ENCODE peak calls at places on chromosomes 11 and 22, in nine cellular contexts. One of them, this sample, is unnamed.

GRCh38 chr11:126347751-126348628 is 7.5 kb upstream of the ST3GAL4 start:
- DNase-seq in pancreas: no peak
- DNase-seq in GM06990: no peak
- DNase-seq in substantia nigra: no peak
- DNase-seq in endothelial cell: no peak
- DNase-seq in dermis microvascular lymphatic vessel endothelial cell: no peak
- DNase-seq in CD8-positive, alpha-beta memory T cell: no peak
- DNase-seq in cardiac muscle cell: peak; percentile 84
- DNase-seq in activated T-cell treated with anti-CD3 and anti-CD28 coated beads for 24 hours: no peak
- DNase-seq in this sample: no peak

GRCh38 chr11:103609117-103610066 is 427.0 kb upstream of the DDI1 start:
- DNase-seq in pancreas: no peak
- DNase-seq in GM06990: no peak
- DNase-seq in substantia nigra: no peak
- DNase-seq in endothelial cell: peak; percentile 18
- DNase-seq in dermis microvascular lymphatic vessel endothelial cell: no peak
- DNase-seq in CD8-positive, alpha-beta memory T cell: no peak
- DNase-seq in cardiac muscle cell: no peak
- DNase-seq in activated T-cell treated with anti-CD3 and anti-CD28 coated beads for 24 hours: no peak
- DNase-seq in this sample: no peak

GRCh38 chr11:62141111-62142042 is 17.6 kb downstream of the INCENP start:
- DNase-seq in pancreas: no peak
- DNase-seq in GM06990: no peak
- DNase-seq in substantia nigra: no peak
- DNase-seq in endothelial cell: no peak
- DNase-seq in dermis microvascular lymphatic vessel endothelial cell: no peak
- DNase-seq in CD8-positive, alpha-beta memory T cell: no peak
- DNase-seq in cardiac muscle cell: peak; percentile 13
- DNase-seq in activated T-cell treated with anti-CD3 and anti-CD28 coated beads for 24 hours: no peak
- DNase-seq in this sample: no peak

GRCh38 chr11:72024073-72024749 is 25.5 kb downstream of the IL18BP start:
- DNase-seq in pancreas: no peak
- DNase-seq in GM06990: no peak
- DNase-seq in substantia nigra: no peak
- DNase-seq in endothelial cell: no peak
- DNase-seq in dermis microvascular lymphatic vessel endothelial cell: no peak
- DNase-seq in CD8-positive, alpha-beta memory T cell: no peak
- DNase-seq in cardiac muscle cell: no peak
- DNase-seq in activated T-cell treated with anti-CD3 and anti-CD28 coated beads for 24 hours: no peak
- DNase-seq in this sample: no peak

GRCh38 chr22:22341736-22342135 is 97.2 kb downstream of the VPREB1 start:
- DNase-seq in pancreas: no peak
- DNase-seq in GM06990: no peak
- DNase-seq in substantia nigra: no peak
- DNase-seq in endothelial cell: no peak
- DNase-seq in dermis microvascular lymphatic vessel endothelial cell: no peak
- DNase-seq in CD8-positive, alpha-beta memory T cell: no peak
- DNase-seq in cardiac muscle cell: no peak
- DNase-seq in activated T-cell treated with anti-CD3 and anti-CD28 coated beads for 24 hours: no peak
- DNase-seq in this sample: no peak

GRCh38 chr11:104661481-104661880 is 236.8 kb downstream of the CASP12 start:
- DNase-seq in pancreas: no peak
- DNase-seq in GM06990: no peak
- DNase-seq in substantia nigra: no peak
- DNase-seq in endothelial cell: no peak
- DNase-seq in dermis microvascular lymphatic vessel endothelial cell: no peak
- DNase-seq in CD8-positive, alpha-beta memory T cell: no peak
- DNase-seq in cardiac muscle cell: no peak
- DNase-seq in activated T-cell treated with anti-CD3 and anti-CD28 coated beads for 24 hours: no peak
- DNase-seq in this sample: no peak

GRCh38 chr22:24847490-24847889 is 41.5 kb downstream of the SGSM1 start:
- DNase-seq in pancreas: no peak
- DNase-seq in GM06990: no peak
- DNase-seq in substantia nigra: no peak
- DNase-seq in endothelial cell: no peak
- DNase-seq in dermis microvascular lymphatic vessel endothelial cell: no peak
- DNase-seq in CD8-positive, alpha-beta memory T cell: no peak
- DNase-seq in cardiac muscle cell: no peak
- DNase-seq in activated T-cell treated with anti-CD3 and anti-CD28 coated beads for 24 hours: no peak
- DNase-seq in this sample: no peak

GRCh38 chr11:15724611-15725010 is 609.9 kb downstream of the INSC start:
- DNase-seq in pancreas: no peak
- DNase-seq in GM06990: no peak
- DNase-seq in substantia nigra: no peak
- DNase-seq in endothelial cell: no peak
- DNase-seq in dermis microvascular lymphatic vessel endothelial cell: no peak
- DNase-seq in CD8-positive, alpha-beta memory T cell: no peak
- DNase-seq in cardiac muscle cell: no peak
- DNase-seq in activated T-cell treated with anti-CD3 and anti-CD28 coated beads for 24 hours: no peak
- DNase-seq in this sample: no peak

GRCh38 chr22:36541831-36542391 is 12.9 kb upstream of the EIF3D start:
- DNase-seq in pancreas: no peak
- DNase-seq in GM06990: no peak
- DNase-seq in substantia nigra: no peak
- DNase-seq in endothelial cell: no peak
- DNase-seq in dermis microvascular lymphatic vessel endothelial cell: peak; percentile 66
- DNase-seq in CD8-positive, alpha-beta memory T cell: no peak
- DNase-seq in cardiac muscle cell: no peak
- DNase-seq in activated T-cell treated with anti-CD3 and anti-CD28 coated beads for 24 hours: peak; percentile 29
- DNase-seq in this sample: peak; percentile 40

GRCh38 chr22:49204599-49205214 is 623.0 kb downstream of the BRD1 start:
- DNase-seq in pancreas: peak; percentile 35
- DNase-seq in GM06990: no peak
- DNase-seq in substantia nigra: no peak
- DNase-seq in endothelial cell: no peak
- DNase-seq in dermis microvascular lymphatic vessel endothelial cell: no peak
- DNase-seq in CD8-positive, alpha-beta memory T cell: no peak
- DNase-seq in cardiac muscle cell: no peak
- DNase-seq in activated T-cell treated with anti-CD3 and anti-CD28 coated beads for 24 hours: no peak
- DNase-seq in this sample: no peak

GRCh38 chr11:92811341-92811740 is 158.1 kb upstream of the MTNR1B start:
- DNase-seq in pancreas: no peak
- DNase-seq in GM06990: no peak
- DNase-seq in substantia nigra: no peak
- DNase-seq in endothelial cell: no peak
- DNase-seq in dermis microvascular lymphatic vessel endothelial cell: no peak
- DNase-seq in CD8-positive, alpha-beta memory T cell: no peak
- DNase-seq in cardiac muscle cell: no peak
- DNase-seq in activated T-cell treated with anti-CD3 and anti-CD28 coated beads for 24 hours: no peak
- DNase-seq in this sample: peak; percentile 31

GRCh38 chr11:65241134-65241533 is 20.6 kb upstream of the POLA2 start:
- DNase-seq in pancreas: no peak
- DNase-seq in GM06990: no peak
- DNase-seq in substantia nigra: no peak
- DNase-seq in endothelial cell: no peak
- DNase-seq in dermis microvascular lymphatic vessel endothelial cell: no peak
- DNase-seq in CD8-positive, alpha-beta memory T cell: no peak
- DNase-seq in cardiac muscle cell: no peak
- DNase-seq in activated T-cell treated with anti-CD3 and anti-CD28 coated beads for 24 hours: no peak
- DNase-seq in this sample: no peak

GRCh38 chr11:76648929-76649328 is 21.6 kb downstream of the LRRC32 start:
- DNase-seq in pancreas: no peak
- DNase-seq in GM06990: no peak
- DNase-seq in substantia nigra: no peak
- DNase-seq in endothelial cell: no peak
- DNase-seq in dermis microvascular lymphatic vessel endothelial cell: no peak
- DNase-seq in CD8-positive, alpha-beta memory T cell: no peak
- DNase-seq in cardiac muscle cell: no peak
- DNase-seq in activated T-cell treated with anti-CD3 and anti-CD28 coated beads for 24 hours: no peak
- DNase-seq in this sample: no peak

GRCh38 chr11:110716361-110716760 is 4.1 kb upstream of the ARHGAP20 start:
- DNase-seq in pancreas: no peak
- DNase-seq in GM06990: no peak
- DNase-seq in substantia nigra: no peak
- DNase-seq in endothelial cell: no peak
- DNase-seq in dermis microvascular lymphatic vessel endothelial cell: no peak
- DNase-seq in CD8-positive, alpha-beta memory T cell: no peak
- DNase-seq in cardiac muscle cell: no peak
- DNase-seq in activated T-cell treated with anti-CD3 and anti-CD28 coated beads for 24 hours: no peak
- DNase-seq in this sample: no peak

GRCh38 chr22:44622147-44622427 is 79.9 kb upstream of the PRR5 start:
- DNase-seq in pancreas: no peak
- DNase-seq in GM06990: no peak
- DNase-seq in substantia nigra: no peak
- DNase-seq in endothelial cell: peak; percentile 40
- DNase-seq in dermis microvascular lymphatic vessel endothelial cell: no peak
- DNase-seq in CD8-positive, alpha-beta memory T cell: peak; percentile 28
- DNase-seq in cardiac muscle cell: no peak
- DNase-seq in activated T-cell treated with anti-CD3 and anti-CD28 coated beads for 24 hours: no peak
- DNase-seq in this sample: no peak

GRCh38 chr11:45527898-45528297 is 137.5 kb downstream of the CHST1 start:
- DNase-seq in pancreas: no peak
- DNase-seq in GM06990: peak; percentile 16
- DNase-seq in substantia nigra: no peak
- DNase-seq in endothelial cell: no peak
- DNase-seq in dermis microvascular lymphatic vessel endothelial cell: no peak
- DNase-seq in CD8-positive, alpha-beta memory T cell: no peak
- DNase-seq in cardiac muscle cell: no peak
- DNase-seq in activated T-cell treated with anti-CD3 and anti-CD28 coated beads for 24 hours: no peak
- DNase-seq in this sample: no peak

GRCh38 chr11:24234822-24235508 is 261.9 kb upstream of the LUZP2 start:
- DNase-seq in pancreas: peak; percentile 26
- DNase-seq in GM06990: no peak
- DNase-seq in substantia nigra: no peak
- DNase-seq in endothelial cell: no peak
- DNase-seq in dermis microvascular lymphatic vessel endothelial cell: no peak
- DNase-seq in CD8-positive, alpha-beta memory T cell: no peak
- DNase-seq in cardiac muscle cell: peak; percentile 75
- DNase-seq in activated T-cell treated with anti-CD3 and anti-CD28 coated beads for 24 hours: no peak
- DNase-seq in this sample: no peak

GRCh38 chr11:116421529-116422185 is 351.1 kb downstream of the BUD13 start:
- DNase-seq in pancreas: no peak
- DNase-seq in GM06990: no peak
- DNase-seq in substantia nigra: no peak
- DNase-seq in endothelial cell: no peak
- DNase-seq in dermis microvascular lymphatic vessel endothelial cell: no peak
- DNase-seq in CD8-positive, alpha-beta memory T cell: no peak
- DNase-seq in cardiac muscle cell: no peak
- DNase-seq in activated T-cell treated with anti-CD3 and anti-CD28 coated beads for 24 hours: no peak
- DNase-seq in this sample: no peak

GRCh38 chr11:10397226-10397987 is 57.7 kb upstream of the AMPD3 start:
- DNase-seq in pancreas: no peak
- DNase-seq in GM06990: no peak
- DNase-seq in substantia nigra: no peak
- DNase-seq in endothelial cell: no peak
- DNase-seq in dermis microvascular lymphatic vessel endothelial cell: no peak
- DNase-seq in CD8-positive, alpha-beta memory T cell: no peak
- DNase-seq in cardiac muscle cell: no peak
- DNase-seq in activated T-cell treated with anti-CD3 and anti-CD28 coated beads for 24 hours: no peak
- DNase-seq in this sample: no peak

GRCh38 chr11:10844364-10844763 is 13.5 kb downstream of the ZBED5 start:
- DNase-seq in pancreas: no peak
- DNase-seq in GM06990: no peak
- DNase-seq in substantia nigra: no peak
- DNase-seq in endothelial cell: no peak
- DNase-seq in dermis microvascular lymphatic vessel endothelial cell: no peak
- DNase-seq in CD8-positive, alpha-beta memory T cell: no peak
- DNase-seq in cardiac muscle cell: no peak
- DNase-seq in activated T-cell treated with anti-CD3 and anti-CD28 coated beads for 24 hours: no peak
- DNase-seq in this sample: no peak

This sample was measured in occipital lobe.